ENCODE peak calls at places on chromosomes 16 and 17, in five cellular contexts. One of them, this sample, is unnamed.

GRCh38 chr17:58637011-58637570 is 54.8 kb downstream of the TEX14 start:
- DNase-seq in stimulated activated CD8-positive, alpha-beta memory T cell treated with anti-CD3 and anti-CD28 coated beads, Interleukin-4, amount 100 ng/mL, for 1 hour: no peak
- DNase-seq in MM.1S: no peak
- DNase-seq in HFFc6: no peak
- DNase-seq in CD8-positive, alpha-beta T cell: no peak
- DNase-seq in this sample: no peak

GRCh38 chr16:11006666-11007065 is 62.3 kb downstream of the CLEC16A start:
- DNase-seq in MM.1S: no peak
- DNase-seq in HFFc6: no peak
- DNase-seq in stimulated activated CD8-positive, alpha-beta memory T cell treated with anti-CD3 and anti-CD28 coated beads, Interleukin-4, amount 100 ng/mL, for 1 hour: no peak
- DNase-seq in CD8-positive, alpha-beta T cell: no peak
- DNase-seq in this sample: no peak

GRCh38 chr16:10938321-10938720 is 3.9 kb downstream of the DEXI start:
- DNase-seq in stimulated activated CD8-positive, alpha-beta memory T cell treated with anti-CD3 and anti-CD28 coated beads, Interleukin-4, amount 100 ng/mL, for 1 hour: no peak
- DNase-seq in HFFc6: no peak
- DNase-seq in CD8-positive, alpha-beta T cell: no peak
- DNase-seq in MM.1S: no peak
- DNase-seq in this sample: no peak

GRCh38 chr16:9134739-9135138 is 43.3 kb downstream of the HAPSTR1 start:
- DNase-seq in MM.1S: peak; percentile 64
- DNase-seq in CD8-positive, alpha-beta T cell: peak; percentile 65
- DNase-seq in HFFc6: peak; percentile 21
- DNase-seq in stimulated activated CD8-positive, alpha-beta memory T cell treated with anti-CD3 and anti-CD28 coated beads, Interleukin-4, amount 100 ng/mL, for 1 hour: peak; percentile 45
- DNase-seq in this sample: peak; percentile 8

GRCh38 chr17:62703269-62703775 is 75.9 kb downstream of the MRC2 start:
- DNase-seq in stimulated activated CD8-positive, alpha-beta memory T cell treated with anti-CD3 and anti-CD28 coated beads, Interleukin-4, amount 100 ng/mL, for 1 hour: no peak
- DNase-seq in CD8-positive, alpha-beta T cell: no peak
- DNase-seq in MM.1S: no peak
- DNase-seq in HFFc6: peak; percentile 67
- DNase-seq in this sample: no peak

GRCh38 chr17:79183221-79184158 is 108.9 kb downstream of the ENGASE start:
- DNase-seq in CD8-positive, alpha-beta T cell: no peak
- DNase-seq in stimulated activated CD8-positive, alpha-beta memory T cell treated with anti-CD3 and anti-CD28 coated beads, Interleukin-4, amount 100 ng/mL, for 1 hour: no peak
- DNase-seq in HFFc6: no peak
- DNase-seq in MM.1S: no peak
- DNase-seq in this sample: no peak

GRCh38 chr17:56667925-56668324 is 74.4 kb downstream of the NOG start:
- DNase-seq in CD8-positive, alpha-beta T cell: no peak
- DNase-seq in MM.1S: no peak
- DNase-seq in HFFc6: no peak
- DNase-seq in stimulated activated CD8-positive, alpha-beta memory T cell treated with anti-CD3 and anti-CD28 coated beads, Interleukin-4, amount 100 ng/mL, for 1 hour: no peak
- DNase-seq in this sample: no peak

GRCh38 chr17:39667262-39668140 is 752 bp upstream of the PNMT start:
- DNase-seq in MM.1S: no peak
- DNase-seq in CD8-positive, alpha-beta T cell: no peak
- DNase-seq in stimulated activated CD8-positive, alpha-beta memory T cell treated with anti-CD3 and anti-CD28 coated beads, Interleukin-4, amount 100 ng/mL, for 1 hour: no peak
- DNase-seq in HFFc6: no peak
- DNase-seq in this sample: peak; percentile 46

GRCh38 chr16:81585785-81586184 is 141.2 kb downstream of the CMIP start:
- DNase-seq in stimulated activated CD8-positive, alpha-beta memory T cell treated with anti-CD3 and anti-CD28 coated beads, Interleukin-4, amount 100 ng/mL, for 1 hour: no peak
- DNase-seq in HFFc6: no peak
- DNase-seq in MM.1S: no peak
- DNase-seq in CD8-positive, alpha-beta T cell: no peak
- DNase-seq in this sample: no peak

GRCh38 chr16:65061935-65062334 is 59.9 kb downstream of the CDH11 start:
- DNase-seq in CD8-positive, alpha-beta T cell: no peak
- DNase-seq in MM.1S: no peak
- DNase-seq in HFFc6: no peak
- DNase-seq in stimulated activated CD8-positive, alpha-beta memory T cell treated with anti-CD3 and anti-CD28 coated beads, Interleukin-4, amount 100 ng/mL, for 1 hour: no peak
- DNase-seq in this sample: no peak

GRCh38 chr17:61635913-61636432 is 45.0 kb upstream of the NACA2 start:
- DNase-seq in CD8-positive, alpha-beta T cell: peak; percentile 29
- DNase-seq in stimulated activated CD8-positive, alpha-beta memory T cell treated with anti-CD3 and anti-CD28 coated beads, Interleukin-4, amount 100 ng/mL, for 1 hour: peak; percentile 17
- DNase-seq in HFFc6: peak; percentile 49
- DNase-seq in MM.1S: peak; percentile 62
- DNase-seq in this sample: no peak

GRCh38 chr16:11497329-11497805 is 89.4 kb downstream of the LITAF start:
- DNase-seq in HFFc6: peak; percentile 74
- DNase-seq in CD8-positive, alpha-beta T cell: no peak
- DNase-seq in stimulated activated CD8-positive, alpha-beta memory T cell treated with anti-CD3 and anti-CD28 coated beads, Interleukin-4, amount 100 ng/mL, for 1 hour: no peak
- DNase-seq in MM.1S: peak; percentile 64
- DNase-seq in this sample: peak; percentile 64

GRCh38 chr17:12902046-12902445 is 112.7 kb downstream of the ARHGAP44 start:
- DNase-seq in stimulated activated CD8-positive, alpha-beta memory T cell treated with anti-CD3 and anti-CD28 coated beads, Interleukin-4, amount 100 ng/mL, for 1 hour: no peak
- DNase-seq in HFFc6: no peak
- DNase-seq in CD8-positive, alpha-beta T cell: no peak
- DNase-seq in MM.1S: no peak
- DNase-seq in this sample: no peak

GRCh38 chr16:70592106-70592571 is 54.2 kb upstream of the IL34 start:
- DNase-seq in CD8-positive, alpha-beta T cell: no peak
- DNase-seq in stimulated activated CD8-positive, alpha-beta memory T cell treated with anti-CD3 and anti-CD28 coated beads, Interleukin-4, amount 100 ng/mL, for 1 hour: no peak
- DNase-seq in HFFc6: no peak
- DNase-seq in MM.1S: no peak
- DNase-seq in this sample: no peak

GRCh38 chr16:57791903-57792461 is 10.3 kb downstream of the KIFC3 start:
- DNase-seq in CD8-positive, alpha-beta T cell: no peak
- DNase-seq in stimulated activated CD8-positive, alpha-beta memory T cell treated with anti-CD3 and anti-CD28 coated beads, Interleukin-4, amount 100 ng/mL, for 1 hour: no peak
- DNase-seq in HFFc6: no peak
- DNase-seq in MM.1S: no peak
- DNase-seq in this sample: no peak

GRCh38 chr17:11047228-11047627 is 193.8 kb upstream of the SHISA6 start:
- DNase-seq in CD8-positive, alpha-beta T cell: no peak
- DNase-seq in HFFc6: no peak
- DNase-seq in stimulated activated CD8-positive, alpha-beta memory T cell treated with anti-CD3 and anti-CD28 coated beads, Interleukin-4, amount 100 ng/mL, for 1 hour: no peak
- DNase-seq in MM.1S: no peak
- DNase-seq in this sample: no peak

GRCh38 chr16:25051446-25052160 is 36.4 kb upstream of the ARHGAP17 start:
- DNase-seq in HFFc6: peak; percentile 18
- DNase-seq in MM.1S: no peak
- DNase-seq in stimulated activated CD8-positive, alpha-beta memory T cell treated with anti-CD3 and anti-CD28 coated beads, Interleukin-4, amount 100 ng/mL, for 1 hour: no peak
- DNase-seq in CD8-positive, alpha-beta T cell: no peak
- DNase-seq in this sample: no peak

GRCh38 chr16:79598341-79599181 is 2.0 kb downstream of the MAF start:
- DNase-seq in HFFc6: no peak
- DNase-seq in stimulated activated CD8-positive, alpha-beta memory T cell treated with anti-CD3 and anti-CD28 coated beads, Interleukin-4, amount 100 ng/mL, for 1 hour: no peak
- DNase-seq in CD8-positive, alpha-beta T cell: peak; percentile 38
- DNase-seq in MM.1S: peak; percentile 28
- DNase-seq in this sample: peak; percentile 20

GRCh38 chr17:29590979-29591736 is 1.7 kb upstream of the GIT1 start:
- DNase-seq in HFFc6: peak; percentile 36
- DNase-seq in MM.1S: no peak
- DNase-seq in stimulated activated CD8-positive, alpha-beta memory T cell treated with anti-CD3 and anti-CD28 coated beads, Interleukin-4, amount 100 ng/mL, for 1 hour: no peak
- DNase-seq in CD8-positive, alpha-beta T cell: peak; percentile 47
- DNase-seq in this sample: no peak

GRCh38 chr17:47705536-47706481 is 11.8 kb downstream of the TBKBP1 start:
- DNase-seq in CD8-positive, alpha-beta T cell: peak; percentile 55
- DNase-seq in MM.1S: no peak
- DNase-seq in stimulated activated CD8-positive, alpha-beta memory T cell treated with anti-CD3 and anti-CD28 coated beads, Interleukin-4, amount 100 ng/mL, for 1 hour: no peak
- DNase-seq in HFFc6: no peak
- DNase-seq in this sample: no peak

GRCh38 chr16:87780385-87780989 is 14.7 kb upstream of the KLHDC4 start:
- DNase-seq in stimulated activated CD8-positive, alpha-beta memory T cell treated with anti-CD3 and anti-CD28 coated beads, Interleukin-4, amount 100 ng/mL, for 1 hour: peak; percentile 15
- DNase-seq in MM.1S: peak; percentile 47
- DNase-seq in CD8-positive, alpha-beta T cell: peak; percentile 49
- DNase-seq in HFFc6: no peak
- DNase-seq in this sample: no peak